ENCODE peak calls at places on chromosome 19, in seven cellular contexts. N, Q, H, L, X, F and J are unnamed samples.

GRCh38 chr19:5036733-5037681 is 68.1 kb downstream of the KDM4B start:
- DNase-seq in N (no peak), Q (no peak), H (no peak), L (peak; percentile 74), X (no peak), F (no peak), J (no peak)

GRCh38 chr19:47019431-47020041 is at the start of gene NPAS1:
- DNase-seq in N (no peak), Q (no peak), H (no peak), L (no peak), X (peak; percentile 66), F (no peak), J (peak; percentile 60)

GRCh38 chr19:4635763-4636135 is 3.6 kb upstream of the TNFAIP8L1 start:
- DNase-seq in N (no peak), Q (no peak), H (no peak), L (no peak), X (no peak), F (no peak), J (no peak)

GRCh38 chr19:31548941-31549340 is 199.7 kb upstream of the TSHZ3 start:
- DNase-seq in N (no peak), Q (no peak), H (no peak), L (no peak), X (no peak), F (no peak), J (peak; percentile 14)

GRCh38 chr19:42683917-42684513 is 56.3 kb downstream of the PSG3 start:
- DNase-seq in N (peak; percentile 54), Q (no peak), H (peak; percentile 5), L (no peak), X (peak; percentile 25), F (peak; percentile 28), J (peak; percentile 10)

GRCh38 chr19:13794388-13794751 is 873 bp upstream of the ZSWIM4 start:
- DNase-seq in N (no peak), Q (no peak), H (no peak), L (peak; percentile 80), X (no peak), F (no peak), J (no peak)

GRCh38 chr19:51807925-51808324 is 13.0 kb downstream of the FPR3 start:
- DNase-seq in N (no peak), Q (no peak), H (no peak), L (no peak), X (no peak), F (no peak), J (no peak)

GRCh38 chr19:18999896-19000620 is 33.3 kb downstream of the SUGP2 start:
- DNase-seq in N (no peak), Q (no peak), H (no peak), L (no peak), X (no peak), F (no peak), J (peak; percentile 52)

GRCh38 chr19:46133101-46133627 is 8.7 kb upstream of the IGFL3 start:
- DNase-seq in N (no peak), Q (peak; percentile 24), H (peak; percentile 78), L (peak; percentile 95), X (no peak), F (peak; percentile 73), J (peak; percentile 26)

GRCh38 chr19:44723952-44724319 is 24.6 kb upstream of the BCL3 start:
- DNase-seq in N (peak; percentile 96), Q (peak; percentile 54), H (peak; percentile 64), L (peak; percentile 81), X (peak; percentile 83), F (peak; percentile 68), J (peak; percentile 78)

GRCh38 chr19:38711726-38712153 is 32.5 kb downstream of the CAPN12 start:
- DNase-seq in N (no peak), Q (no peak), H (no peak), L (no peak), X (no peak), F (no peak), J (no peak)

GRCh38 chr19:35561436-35561835 is 2.0 kb downstream of the ATP4A start:
- DNase-seq in N (no peak), Q (no peak), H (no peak), L (no peak), X (no peak), F (no peak), J (no peak)

GRCh38 chr19:30374791-30375650 is 2.8 kb downstream of the ZNF536 start:
- DNase-seq in N (no peak), Q (no peak), H (no peak), L (no peak), X (no peak), F (no peak), J (no peak)

GRCh38 chr19:7507884-7508283 is 8.0 kb upstream of the ZNF358 start:
- DNase-seq in N (peak; percentile 79), Q (no peak), H (peak; percentile 26), L (peak; percentile 80), X (peak; percentile 94), F (peak; percentile 90), J (peak; percentile 69)

GRCh38 chr19:11210656-11210928 is 13.2 kb upstream of the KANK2 start:
- DNase-seq in N (no peak), Q (no peak), H (no peak), L (no peak), X (no peak), F (no peak), J (no peak)

GRCh38 chr19:41386442-41386841 is 10.1 kb downstream of the TMEM91 start:
- DNase-seq in N (no peak), Q (no peak), H (no peak), L (no peak), X (peak; percentile 11), F (no peak), J (no peak)

GRCh38 chr19:48713041-48713863 is 6.3 kb downstream of the MAMSTR start:
- DNase-seq in N (peak; percentile 94), Q (no peak), H (no peak), L (no peak), X (peak; percentile 63), F (no peak), J (peak; percentile 60)

GRCh38 chr19:58097349-58097748 is 682 bp downstream of the ZSCAN18 start:
- DNase-seq in N (no peak), Q (no peak), H (no peak), L (no peak), X (no peak), F (no peak), J (no peak)

GRCh38 chr19:45492627-45493470 is 4.0 kb downstream of the RTN2 start:
- DNase-seq in N (no peak), Q (no peak), H (peak; percentile 68), L (peak; percentile 60), X (peak; percentile 90), F (peak; percentile 72), J (peak; percentile 55)

GRCh38 chr19:29645911-29646310 is 19.4 kb upstream of the PLEKHF1 start:
- DNase-seq in N (no peak), Q (no peak), H (peak; percentile 27), L (no peak), X (no peak), F (no peak), J (peak; percentile 49)

GRCh38 chr19:29263305-29264080 is 50.5 kb upstream of the UQCRFS1 start:
- DNase-seq in N (peak; percentile 59), Q (no peak), H (peak; percentile 11), L (no peak), X (peak; percentile 57), F (no peak), J (peak; percentile 40)

GRCh38 chr19:44626067-44626624 is 12.8 kb downstream of the IGSF23 start:
- DNase-seq in N (peak; percentile 79), Q (no peak), H (peak; percentile 89), L (peak; percentile 93), X (no peak), F (peak; percentile 66), J (no peak)

GRCh38 chr19:47713046-47714021 is at the start of gene EHD2:
- DNase-seq in N (peak; percentile 69), Q (no peak), H (no peak), L (peak; percentile 61), X (peak; percentile 90), F (no peak), J (peak; percentile 68)

GRCh38 chr19:45901912-45902650 is at the start of gene MYPOP:
- DNase-seq in N (no peak), Q (no peak), H (no peak), L (no peak), X (no peak), F (no peak), J (peak; percentile 76)

DNA sequence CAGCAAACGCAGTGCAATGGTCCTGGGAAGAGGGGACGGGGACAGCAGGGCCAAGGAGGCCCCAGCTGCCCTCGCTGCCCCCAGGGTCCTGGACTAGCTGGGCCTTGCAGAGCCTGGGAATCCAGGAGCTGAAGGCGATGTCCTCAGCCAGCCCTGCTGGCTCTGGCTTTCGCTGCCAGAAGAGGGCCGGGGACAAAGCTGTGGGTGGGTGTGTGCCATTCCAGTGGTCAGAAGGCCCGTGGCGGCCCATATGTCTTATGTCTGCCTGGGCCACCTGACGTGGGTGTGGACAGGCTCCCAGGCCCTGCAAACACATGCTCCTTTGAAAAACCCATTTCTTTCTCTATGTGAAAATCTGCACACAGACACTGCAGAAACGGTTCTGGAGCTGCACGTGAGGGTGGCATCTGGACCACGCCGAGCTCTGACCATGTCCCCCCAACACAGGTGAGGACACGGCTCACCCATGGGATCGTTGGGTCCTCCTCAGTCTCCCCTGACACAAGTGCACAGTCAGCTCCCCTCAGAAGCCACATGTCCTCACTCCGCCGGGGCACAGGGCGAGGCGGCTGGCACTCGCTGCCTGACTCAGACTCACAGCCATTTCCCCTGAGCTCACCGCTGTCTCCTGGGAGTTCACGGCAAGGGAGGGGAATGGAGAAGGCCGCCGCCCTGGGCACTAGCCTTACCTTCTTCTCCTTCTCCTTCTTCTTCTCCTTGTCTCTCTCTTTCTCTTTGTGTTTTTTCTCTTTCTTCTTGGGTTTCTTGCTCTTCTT is 16.9 kb downstream of the IZUMO4 start:
- DNase-seq in N (no peak), Q (no peak), H (no peak), L (no peak), X (no peak), F (no peak), J (peak; percentile 60)
- TF ChIP-seq MAX in N (no peak), Q (no peak), H (no peak), L (no peak), X (no peak), F (no peak), J (no peak)

GRCh38 chr19:36849701-36850645 is 703 bp upstream of the ZNF345 start:
- DNase-seq in N (no peak), Q (peak; percentile 50), H (peak; percentile 85), L (peak; percentile 94), X (peak; percentile 53), F (no peak), J (peak; percentile 90)
- TF ChIP-seq POLR2A in N (no peak), Q (peak; percentile 68), H (peak; percentile 78), L (no peak), X (no peak), F (no peak), J (peak; percentile 48)

DNA sequence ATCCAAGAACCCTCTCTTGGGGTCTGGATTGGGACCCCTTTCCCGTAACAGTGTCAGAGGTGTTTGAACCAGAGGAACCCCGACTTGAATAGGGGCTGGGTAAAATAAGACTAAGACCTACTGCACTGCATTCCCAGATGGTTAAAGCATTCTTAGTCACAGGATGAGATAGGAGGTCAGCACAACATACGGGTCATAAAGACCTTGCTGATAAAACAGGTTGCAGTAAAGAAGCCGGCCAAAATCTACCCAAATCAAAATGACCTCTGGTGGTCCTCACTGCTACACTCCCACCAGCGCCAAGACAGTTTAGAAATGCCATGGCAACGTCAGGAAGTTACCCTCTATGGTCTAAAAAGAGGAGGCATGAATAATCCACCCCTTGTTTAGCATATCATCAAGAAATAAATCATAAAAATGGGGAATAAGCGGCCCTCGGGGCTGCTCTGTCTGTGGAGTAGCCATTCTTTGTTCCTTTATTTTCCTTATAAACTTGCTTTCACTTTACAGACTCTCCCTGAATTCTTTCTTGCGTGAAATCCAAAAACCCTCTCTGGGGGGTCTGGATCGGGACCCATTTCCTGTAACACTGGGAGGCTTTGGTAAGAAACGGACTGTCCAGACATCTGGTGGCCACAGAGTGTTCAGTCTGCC is 4.4 kb upstream of the SIN3B start:
- DNase-seq in N (no peak), Q (no peak), H (no peak), L (peak; percentile 41), X (no peak), F (no peak), J (no peak)
- TF ChIP-seq MAX in N (no peak), Q (no peak), H (no peak), L (no peak), X (no peak), F (no peak), J (no peak)

GRCh38 chr19:21593934-21594844 is 88.8 kb downstream of the ZNF429 start:
- DNase-seq in N (no peak), Q (no peak), H (no peak), L (no peak), X (peak; percentile 81), F (no peak), J (peak; percentile 72)
- TF ChIP-seq POLR2A in N (no peak), Q (no peak), H (no peak), L (no peak), X (no peak), F (no peak), J (no peak)